ENCODE peak calls at places on chromosomes 7 and 10, in seven cellular contexts. T is heart left ventricle, Y is upper lobe of right lung, C is NCI-H1105, J is ACHN, B is skeletal muscle cell, W is Right ventricle myocardium superior. V is an unnamed sample.

GRCh38 chr7:55078465-55079372 is 59.9 kb downstream of the EGFR start:
- DNase-seq in T (no peak), Y (peak; percentile 82), C (no peak), J (no peak), B (no peak), W (no peak), V (peak; percentile 78)

GRCh38 chr10:1138529-1138928 is 82.3 kb downstream of the WDR37 start:
- DNase-seq in T (no peak), Y (no peak), C (no peak), J (no peak), B (no peak), W (no peak), V (no peak)

GRCh38 chr7:139543801-139544603 is 20.5 kb downstream of the CLEC2L start:
- DNase-seq in T (no peak), Y (peak; percentile 57), C (no peak), J (no peak), B (no peak), W (no peak), V (no peak)

GRCh38 chr10:110762849-110763211 is 108.9 kb upstream of the PDCD4 start:
- DNase-seq in T (peak; percentile 71), Y (no peak), C (no peak), J (no peak), B (no peak), W (peak; percentile 73), V (no peak)

GRCh38 chr10:86795353-86795752 is 38.9 kb downstream of the BMPR1A start:
- DNase-seq in T (no peak), Y (no peak), C (no peak), J (peak; percentile 41), B (peak; percentile 63), W (no peak), V (no peak)

GRCh38 chr10:32377458-32378370 is 30.8 kb upstream of the EPC1 start:
- DNase-seq in T (no peak), Y (no peak), C (no peak), J (peak; percentile 49), B (no peak), W (no peak), V (no peak)

GRCh38 chr7:138797715-138798320 is at the start of the genes ATP6V0A4 and TMEM213:
- DNase-seq in T (no peak), Y (peak; percentile 75), C (no peak), J (no peak), B (no peak), W (no peak), V (no peak)

GRCh38 chr10:87603196-87603595 is 56.5 kb upstream of the PAPSS2 start:
- DNase-seq in T (no peak), Y (no peak), C (no peak), J (no peak), B (no peak), W (no peak), V (no peak)

GRCh38 chr10:22246680-22247391 is 29.0 kb upstream of the EBLN1 start:
- DNase-seq in T (no peak), Y (no peak), C (no peak), J (peak; percentile 66), B (peak; percentile 48), W (no peak), V (no peak)

GRCh38 chr7:159049266-159050025 is 95.2 kb downstream of the VIPR2 start:
- DNase-seq in T (no peak), Y (peak; percentile 26), C (no peak), J (no peak), B (no peak), W (no peak), V (no peak)

GRCh38 chr10:99952799-99953198 is 56.9 kb downstream of the DNMBP start:
- DNase-seq in T (no peak), Y (no peak), C (no peak), J (no peak), B (no peak), W (no peak), V (no peak)